ENCODE peak calls at places on chromosomes 6 and 20, in seven cellular contexts. E is HepG2, B is uterus, A is GM12878, K is stomach, O is IMR-90, V is breast epithelium. N is an unnamed sample. For H3K27me3, the result is how much of the 10 kb centered on the place peaks cover.

GRCh38 chr6:96066376-96066775 is 50.6 kb downstream of the FUT9 start:
- DNase-seq in B (no peak), V (no peak), O (no peak), E (no peak), A (no peak), K (no peak), N (no peak)

GRCh38 chr6:41682056-41682477 is 43.8 kb downstream of the MDFI start:
- DNase-seq in A (no peak), E (peak), B (peak), O (peak), V (peak), K (peak), N (peak)

GRCh38 chr6:157464653-157465535 is 83.9 kb downstream of the ZDHHC14 start:
- DNase-seq in V (no peak), B (no peak), K (no peak), A (peak), E (no peak), O (no peak), N (no peak)

GRCh38 chr6:133906050-133906449 is 17.1 kb downstream of the TCF21 start:
- DNase-seq in K (no peak), B (no peak), O (no peak), E (no peak), V (no peak), A (no peak), N (no peak)

GRCh38 chr6:33714385-33715040 is 3.0 kb upstream of the UQCC2 start:
- DNase-seq in O (no peak), K (no peak), B (no peak), E (peak), V (no peak), A (no peak), N (no peak)

GRCh38 chr20:51237278-51237677 is 214.4 kb upstream of the KCNG1 start:
- DNase-seq in V (no peak), O (peak), K (no peak), E (no peak), B (no peak), A (no peak), N (no peak)

GRCh38 chr6:36914227-36914794 is 28.6 kb downstream of the C6orf89 start:
- DNase-seq in E (peak), A (no peak), B (no peak), K (peak), V (peak), O (peak), N (peak)

GRCh38 chr6:85126448-85127178 is 323.3 kb upstream of the NT5E start:
- DNase-seq in A (no peak), B (no peak), E (peak), V (peak), O (peak), K (no peak), N (peak)

GRCh38 chr6:34391023-34391485 is 1.4 kb downstream of the NUDT3 start:
- DNase-seq in E (peak), V (no peak), K (no peak), A (no peak), O (peak), B (peak), N (peak)

GRCh38 chr6:54988576-54988975 is 142.0 kb downstream of the FAM83B start:
- DNase-seq in K (no peak), A (no peak), E (no peak), O (peak), V (no peak), B (no peak), N (no peak)

GRCh38 chr6:17729223-17730077 is 22.7 kb upstream of the NUP153 start:
- DNase-seq in V (no peak), O (no peak), K (no peak), B (no peak), E (no peak), A (no peak), N (no peak)

GRCh38 chr6:138035070-138035469 is 72.1 kb downstream of the PERP start:
- DNase-seq in V (no peak), K (no peak), A (no peak), B (no peak), E (no peak), O (no peak), N (no peak)

GRCh38 chr6:14123331-14124105 is 5.9 kb downstream of the CD83 start:
- DNase-seq in A (no peak), V (no peak), E (no peak), B (no peak), K (no peak), O (peak), N (no peak)

GRCh38 chr20:32907886-32908285 is 49.2 kb downstream of the EFCAB8 start:
- DNase-seq in K (peak), A (no peak), O (no peak), E (no peak), B (no peak), V (no peak), N (no peak)

GRCh38 chr20:61120595-61121515 is 131.2 kb upstream of the CDH4 start:
- DNase-seq in O (peak), E (peak), A (no peak), V (peak), K (no peak), B (no peak), N (peak)

GRCh38 chr6:140576004-140576555 is 1201.6 kb upstream of the CITED2 start:
- DNase-seq in E (no peak), B (no peak), K (no peak), V (no peak), O (no peak), A (no peak), N (no peak)

GRCh38 chr6:3175742-3176321 is 18.5 kb upstream of the TUBB2A start:
- DNase-seq in B (no peak), O (no peak), K (no peak), A (no peak), V (no peak), E (no peak), N (no peak)

GRCh38 chr20:5191829-5192569 is 65.2 kb downstream of the CDS2 start:
- DNase-seq in B (peak), A (peak), O (peak), V (no peak), E (peak), K (peak), N (peak)

GRCh38 chr6:42963179-42963854 is 2.8 kb downstream of the GNMT start:
- DNase-seq in B (no peak), O (no peak), V (no peak), A (no peak), E (no peak), K (no peak), N (no peak)

GRCh38 chr6:137754366-137754765 is 112.7 kb upstream of the TNFAIP3 start:
- DNase-seq in B (no peak), K (no peak), V (no peak), A (no peak), O (no peak), E (no peak), N (no peak)

GRCh38 chr6:104855507-104855906 is 4.2 kb downstream of the HACE1 start:
- DNase-seq in E (no peak), V (no peak), O (peak), B (no peak), K (no peak), A (no peak), N (no peak)

GRCh38 chr6:13787146-13787545 is 27.2 kb downstream of the MCUR1 start:
- DNase-seq in E (no peak), K (no peak), A (no peak), V (no peak), B (no peak), O (peak), N (no peak)

GRCh38 chr6:166781331-166781730 is 154.3 kb upstream of the RPS6KA2 start:
- DNase-seq in A (no peak), O (no peak), E (no peak), B (no peak), V (no peak), K (no peak), N (no peak)

GRCh38 chr20:61621381-61621780 is 369.3 kb downstream of the CDH4 start:
- DNase-seq in E (no peak), O (no peak), K (no peak), B (no peak), A (no peak), V (no peak), N (no peak)

GRCh38 chr20:48196006-48196405 is 410.7 kb upstream of the SULF2 start:
- DNase-seq in K (no peak), A (no peak), B (no peak), E (no peak), V (no peak), O (no peak), N (no peak)

GRCh38 chr6:141744971-141745370 is 387.8 kb upstream of the GJE1 start:
- DNase-seq in A (no peak), B (no peak), E (no peak), K (no peak), O (no peak), V (no peak), N (no peak)

GRCh38 chr20:38172344-38172743 is 7.3 kb upstream of the TGM2 start:
- DNase-seq in O (peak), A (no peak), V (no peak), K (no peak), E (peak), B (no peak), N (no peak)

GRCh38 chr6:75611011-75611701 is 9.5 kb downstream of the SENP6 start:
- DNase-seq in K (no peak), V (no peak), E (no peak), B (no peak), A (no peak), O (no peak), N (no peak)

GRCh38 chr6:109513571-109514071 is 30.6 kb upstream of the ZBTB24 start:
- DNase-seq in A (no peak), E (no peak), K (no peak), V (no peak), O (peak), B (no peak), N (no peak)

GRCh38 chr20:25374842-25375241 is 15.8 kb downstream of the ABHD12 start:
- DNase-seq in V (no peak), B (no peak), A (no peak), K (no peak), E (no peak), O (no peak), N (no peak)

GRCh38 chr6:135260612-135261011 is 79.5 kb downstream of the MYB start:
- DNase-seq in A (no peak), B (no peak), K (no peak), O (no peak), E (no peak), V (no peak), N (no peak)
- H3K27ac ChIP-seq in A (no peak), B (no peak), K (no peak), O (no peak), E (no peak), V (no peak), N (no peak)

GRCh38 chr6:52575490-52575868 is 1.4 kb downstream of the TRAM2 start:
- DNase-seq in B (no peak), O (no peak), V (no peak), K (no peak), E (no peak), A (no peak), N (no peak)

GRCh38 chr6:52577778-52578473 is 1.1 kb upstream of the TRAM2 start:
- DNase-seq in E (no peak), O (no peak), V (no peak), A (no peak), K (no peak), B (no peak), N (no peak)

GRCh38 chr6:52576392-52577021 is 353 bp downstream of the TRAM2 start:
- DNase-seq in B (peak), V (peak), K (peak), A (peak), O (peak), E (peak), N (peak)

GRCh38 chr6:52576054-52576391 is 837 bp downstream of the TRAM2 start:
- DNase-seq in B (no peak), K (no peak), O (no peak), V (no peak), E (no peak), A (no peak), N (no peak)

GRCh38 chr6:52577022-52577777 is at the start of gene TRAM2:
- DNase-seq in B (peak), A (no peak), E (peak), V (peak), O (peak), K (peak), N (peak)
- TF ChIP-seq POLR2A in B (peak), A (peak), E (peak), V (no peak), O (peak), K (no peak), N (peak)

GRCh38 chr20:63098195-63098810 is 91.5 kb upstream of the BHLHE23 start:
- DNase-seq in B (peak), E (no peak), O (no peak), V (no peak), A (no peak), K (no peak), N (no peak)

GRCh38 chr20:63097336-63097831 is 90.6 kb upstream of the BHLHE23 start:
- DNase-seq in V (no peak), K (no peak), O (no peak), E (no peak), A (no peak), B (peak), N (no peak)

GRCh38 chr20:63095718-63096654 is 89.2 kb upstream of the BHLHE23 start:
- DNase-seq in B (peak), K (peak), V (no peak), A (no peak), E (no peak), O (no peak), N (no peak)

GRCh38 chr20:63094767-63095499 is 88.2 kb upstream of the BHLHE23 start:
- DNase-seq in K (no peak), O (no peak), A (no peak), B (peak), V (no peak), E (no peak), N (no peak)

GRCh38 chr20:63096681-63097335 is 90.0 kb upstream of the BHLHE23 start:
- DNase-seq in E (no peak), V (no peak), B (no peak), O (no peak), K (no peak), A (no peak), N (no peak)
- H3K27me3 ChIP-seq in E (half or more), V (half or more), B (under half), O (under half), K (half or more), A (under half), N (under half)

GRCh38 chr6:89197141-89197540 is 20.0 kb downstream of the GABRR1 start:
- DNase-seq in E (no peak), A (no peak), B (no peak), K (no peak), V (no peak), O (no peak), N (no peak)
- H3K27ac ChIP-seq in E (no peak), A (no peak), B (no peak), K (no peak), V (no peak), O (no peak), N (no peak)

DNA sequence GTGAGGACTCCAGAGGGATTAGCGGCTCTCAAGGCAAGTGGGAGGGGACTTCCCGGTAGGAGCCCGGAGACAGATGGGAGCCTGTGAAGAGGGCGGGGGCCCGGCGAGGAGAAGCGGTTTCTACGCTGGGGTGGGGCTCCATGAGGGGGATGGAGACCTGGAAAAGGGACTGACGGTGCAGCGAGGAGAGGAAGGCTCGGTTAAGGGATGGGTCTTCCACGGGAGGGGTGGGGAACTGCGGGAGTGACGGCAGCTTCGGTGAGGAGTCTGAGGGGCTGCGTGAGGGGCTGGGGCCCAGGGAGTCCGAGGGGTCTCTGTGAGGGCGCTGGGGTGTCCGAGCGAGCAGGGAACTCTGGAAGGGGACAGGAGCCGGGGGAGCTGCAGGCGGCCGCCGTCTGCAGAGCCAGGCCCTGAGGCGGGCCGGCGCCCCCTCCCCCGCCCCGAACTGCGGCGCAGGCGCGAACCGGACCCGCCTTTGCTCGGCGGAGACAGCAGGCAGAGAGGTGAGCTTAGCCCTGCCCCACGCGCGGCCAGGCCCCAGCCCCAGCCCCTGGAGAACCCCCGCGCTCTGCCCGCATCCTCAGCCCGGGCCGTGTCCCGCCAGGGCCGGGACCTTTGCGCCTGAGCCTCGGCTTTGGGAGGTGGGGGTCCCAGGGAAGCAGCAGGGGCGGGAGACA is at the start of gene NRSN2:
- DNase-seq in V (peak), A (no peak), O (peak), B (peak), K (peak), E (peak), N (peak)
- TF ChIP-seq POLR2A in V (no peak), A (peak), O (no peak), B (no peak), K (no peak), E (peak), N (peak)

GRCh38 chr6:168599118-168599494 is 158.1 kb downstream of the SMOC2 start:
- DNase-seq in K (no peak), A (no peak), V (no peak), E (no peak), O (no peak), B (peak), N (no peak)

GRCh38 chr6:168599769-168600330 is 158.9 kb downstream of the SMOC2 start:
- DNase-seq in A (no peak), K (no peak), V (no peak), O (no peak), E (no peak), B (no peak), N (no peak)

GRCh38 chr6:168597471-168597875 is 156.5 kb downstream of the SMOC2 start:
- DNase-seq in O (no peak), B (peak), A (no peak), K (peak), V (no peak), E (no peak), N (no peak)

GRCh38 chr6:168598251-168599117 is 157.5 kb downstream of the SMOC2 start:
- DNase-seq in B (peak), O (no peak), K (no peak), E (no peak), A (no peak), V (no peak), N (no peak)

GRCh38 chr6:168596316-168596715 is 155.3 kb downstream of the SMOC2 start:
- DNase-seq in K (no peak), E (no peak), B (no peak), A (no peak), O (no peak), V (no peak), N (no peak)
- H3K27me3 ChIP-seq in K (under half), E (under half), B (under half), A (under half), O (under half), V (under half), N (under half)

DNA sequence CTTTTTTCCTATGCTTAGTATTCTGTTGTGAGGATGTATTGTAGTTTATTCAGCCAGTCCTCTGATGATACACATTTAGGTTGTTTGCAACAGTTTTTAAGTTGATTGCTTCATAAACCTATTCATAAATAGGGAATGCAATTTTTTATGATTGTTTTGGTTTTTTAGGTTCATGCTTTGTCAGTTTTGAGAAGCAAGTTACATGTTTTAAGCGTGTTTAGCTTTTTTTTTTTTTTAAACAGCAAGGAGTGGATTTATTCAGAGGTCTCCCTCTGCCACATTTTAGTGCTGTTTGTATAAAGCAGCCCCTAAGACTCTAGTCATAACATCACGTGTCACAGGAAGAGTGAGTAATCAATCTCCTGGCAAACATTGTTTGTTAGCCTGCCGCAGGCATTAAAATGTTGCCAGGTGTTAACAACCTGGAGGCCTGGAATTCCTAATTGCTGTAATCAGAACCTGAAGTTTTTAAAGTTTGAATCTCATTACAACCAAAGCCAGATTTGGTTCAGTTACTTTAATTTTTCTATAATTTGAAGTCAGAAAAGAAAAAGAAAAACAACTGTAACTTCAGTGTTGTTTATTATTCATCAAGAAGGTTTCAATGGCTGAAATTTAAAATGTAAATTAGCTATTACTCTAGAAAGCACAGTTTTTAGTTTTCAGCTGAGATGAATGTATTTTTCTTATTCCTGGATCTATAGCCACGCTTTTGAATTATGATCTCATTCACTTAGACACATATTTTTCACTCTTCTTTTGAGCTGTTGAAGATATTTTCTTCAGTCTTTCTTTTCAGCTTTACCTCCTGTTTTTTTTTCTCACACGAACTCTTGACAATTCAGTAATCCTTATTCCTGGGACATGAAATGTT is 59.2 kb downstream of the KCNS1 start:
- DNase-seq in E (no peak), O (peak), A (no peak), V (no peak), B (no peak), K (no peak), N (no peak)
- H3K27ac ChIP-seq in E (no peak), O (no peak), A (no peak), V (no peak), B (no peak), K (no peak), N (no peak)

DNA sequence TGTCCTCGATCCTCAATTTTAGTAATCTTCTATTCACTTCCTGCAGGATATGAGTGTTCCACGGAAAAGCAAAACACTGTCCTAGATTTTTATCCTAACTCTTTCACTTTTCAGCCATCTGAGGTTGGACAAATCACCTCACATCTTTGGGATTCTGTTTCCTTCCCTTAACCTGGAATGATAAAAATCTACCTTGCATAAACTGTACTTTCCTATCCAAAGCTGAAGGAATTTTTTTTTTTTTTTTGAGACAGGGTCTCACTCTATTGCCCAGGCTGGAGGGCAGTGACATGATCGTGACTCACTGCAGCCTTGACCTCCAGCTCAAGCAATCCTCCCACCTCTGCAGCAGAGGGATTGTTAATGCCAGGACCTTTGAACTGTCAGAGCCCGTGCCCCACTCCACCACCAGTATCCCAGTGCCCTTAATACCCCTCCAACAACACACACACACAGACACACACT is 20.5 kb downstream of the CAPN11 start:
- DNase-seq in V (no peak), O (no peak), K (no peak), A (no peak), E (peak), B (no peak), N (no peak)
- TF ChIP-seq POLR2A in V (no peak), O (no peak), K (no peak), A (no peak), E (no peak), B (no peak), N (no peak)

N was measured in adrenal gland.